ENCODE peak calls at places on chromosome 5, in eight cellular contexts. Z is kidney, V is pancreas, H is cardiac muscle cell, Y is tibial artery, L is upper lobe of right lung, M is Panc1, J is A549. C is an unnamed sample.

GRCh38 chr5:173764321-173765029 is 123.7 kb upstream of the CPEB4 start:
- DNase-seq in H (peak; percentile 95), M (peak; percentile 88), V (peak; percentile 80), Y (peak; percentile 82), L (peak; percentile 87), J (peak; percentile 95), Z (peak; percentile 94), C (peak; percentile 91)

GRCh38 chr5:129399069-129399468 is 61.0 kb upstream of the ADAMTS19 start:
- DNase-seq in M (no peak), J (no peak), V (no peak), H (no peak), Y (no peak), L (no peak), Z (no peak), C (no peak)

GRCh38 chr5:177334155-177334551 is 17.3 kb downstream of the LMAN2 start:
- DNase-seq in H (no peak), L (no peak), Z (peak; percentile 66), M (no peak), Y (no peak), V (no peak), J (no peak), C (no peak)

GRCh38 chr5:53481887-53482716 is 1.7 kb downstream of the FST start:
- DNase-seq in V (peak; percentile 87), J (peak; percentile 64), Y (peak; percentile 77), L (peak; percentile 95), Z (peak; percentile 93), H (peak; percentile 90), M (no peak), C (peak; percentile 89)

GRCh38 chr5:105508519-105508918 is 1945.9 kb upstream of the NUDT12 start:
- DNase-seq in V (no peak), L (no peak), Z (no peak), M (no peak), Y (no peak), H (no peak), J (no peak), C (no peak)

GRCh38 chr5:40796487-40796889 is 1.7 kb downstream of the PRKAA1 start:
- DNase-seq in J (peak; percentile 24), L (no peak), M (no peak), Z (no peak), V (no peak), Y (no peak), H (peak; percentile 86), C (no peak)

GRCh38 chr5:126868961-126869451 is 92.1 kb downstream of the LMNB1 start:
- DNase-seq in M (no peak), H (peak; percentile 65), L (no peak), Y (no peak), Z (no peak), V (no peak), J (no peak), C (no peak)

GRCh38 chr5:97998946-97999345 is 774.5 kb upstream of the RGMB start:
- DNase-seq in Z (no peak), L (no peak), H (peak; percentile 7), Y (no peak), M (no peak), J (no peak), V (no peak), C (no peak)

GRCh38 chr5:16644301-16644889 is 27.6 kb upstream of the RETREG1 start:
- DNase-seq in M (no peak), Y (no peak), V (no peak), Z (no peak), L (no peak), J (no peak), H (no peak), C (no peak)

GRCh38 chr5:179549973-179550510 is 312 bp upstream of the RUFY1 start:
- DNase-seq in H (no peak), Y (peak; percentile 62), L (no peak), M (no peak), Z (no peak), V (no peak), J (no peak), C (no peak)

GRCh38 chr5:155883966-155884555 is 442.9 kb upstream of the SGCD start:
- DNase-seq in H (no peak), Z (no peak), L (no peak), V (no peak), M (no peak), J (peak; percentile 25), Y (no peak), C (no peak)

GRCh38 chr5:110963495-110963894 is 108.0 kb upstream of the TSLP start:
- DNase-seq in Y (no peak), L (no peak), M (no peak), J (no peak), Z (no peak), H (no peak), V (no peak), C (no peak)

GRCh38 chr5:177531209-177531940 is 14.6 kb upstream of the DDX41 start:
- DNase-seq in Z (no peak), M (no peak), J (no peak), L (no peak), Y (no peak), H (no peak), V (peak; percentile 50), C (peak; percentile 58)

GRCh38 chr5:94893404-94894145 is 275.1 kb downstream of the SLF1 start:
- DNase-seq in J (peak; percentile 12), Z (no peak), V (no peak), H (peak; percentile 28), L (no peak), Y (no peak), M (no peak), C (no peak)

GRCh38 chr5:158812381-158812780 is 287.3 kb downstream of the EBF1 start:
- DNase-seq in L (no peak), H (peak; percentile 9), J (no peak), Y (no peak), Z (no peak), M (no peak), V (no peak), C (peak; percentile 73)

GRCh38 chr5:94017579-94017978 is 276.2 kb upstream of the POU5F2 start:
- DNase-seq in H (peak; percentile 11), Y (no peak), L (no peak), V (no peak), M (no peak), Z (no peak), J (no peak), C (no peak)

GRCh38 chr5:115586525-115587146 is 15.6 kb downstream of the TICAM2 start:
- DNase-seq in M (no peak), L (no peak), Y (no peak), Z (no peak), J (peak; percentile 18), H (peak; percentile 58), V (no peak), C (no peak)

GRCh38 chr5:170625221-170626165 is 121.7 kb downstream of the KCNIP1 start:
- DNase-seq in M (no peak), L (peak; percentile 28), Y (no peak), H (no peak), J (no peak), V (no peak), Z (no peak), C (peak; percentile 34)

GRCh38 chr5:160511280-160511929 is 89.8 kb downstream of the PTTG1 start:
- DNase-seq in V (no peak), H (no peak), J (no peak), M (no peak), Z (no peak), Y (no peak), L (no peak), C (no peak)

GRCh38 chr5:88734191-88734640 is 148.8 kb downstream of the MEF2C start:
- DNase-seq in L (no peak), J (no peak), H (peak; percentile 18), Y (peak; percentile 33), Z (no peak), M (no peak), V (no peak), C (no peak)

GRCh38 chr5:172622091-172623046 is 18.7 kb upstream of the NEURL1B start:
- DNase-seq in H (no peak), M (no peak), Z (peak; percentile 51), L (no peak), Y (no peak), V (no peak), J (no peak), C (no peak)

GRCh38 chr5:148805323-148806290 is 20.8 kb upstream of the ADRB2 start:
- DNase-seq in Y (no peak), V (no peak), J (no peak), M (no peak), L (no peak), Z (no peak), H (no peak), C (no peak)

GRCh38 chr5:9339206-9339818 is 206.6 kb downstream of the SEMA5A start:
- DNase-seq in Y (no peak), Z (no peak), V (no peak), H (no peak), J (peak; percentile 32), M (no peak), L (no peak), C (no peak)
- TF ChIP-seq CTCF in Y (no peak), Z (no peak), V (no peak), H (peak; percentile 49), J (no peak), M (peak; percentile 41), L (no peak), C (no peak)

DNA sequence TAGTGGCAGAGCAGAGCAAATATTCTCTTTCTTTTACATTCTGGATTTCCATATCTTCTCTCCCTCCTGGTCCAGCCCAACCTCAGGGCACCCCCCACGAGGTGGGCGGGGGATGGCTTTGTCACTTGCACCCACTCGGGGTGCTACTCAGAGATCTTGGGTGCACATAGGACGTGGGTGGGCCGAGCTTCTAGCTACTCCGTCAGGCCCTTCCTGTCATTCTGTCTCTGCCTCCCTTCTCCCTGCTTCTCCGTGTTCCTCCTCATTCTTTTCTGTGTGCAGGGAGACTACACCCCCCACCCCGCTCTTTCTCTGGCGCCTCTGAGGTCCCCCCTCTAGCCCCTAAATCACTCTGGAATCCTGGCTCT is 19.5 kb downstream of the PCDHGC5 start:
- DNase-seq in L (no peak), Z (no peak), J (no peak), Y (no peak), H (no peak), V (no peak), M (no peak), C (no peak)
- H3K27ac ChIP-seq in L (peak overlapping the region; percentile 74), Z (peak overlapping the region; percentile 49), J (peak overlapping the region; percentile 25), Y (peak overlapping the region; percentile 91), H (peak overlapping the region; percentile 61), V (no peak overlapping the region), M (no peak overlapping the region), C (peak overlapping the region; percentile 86)

DNA sequence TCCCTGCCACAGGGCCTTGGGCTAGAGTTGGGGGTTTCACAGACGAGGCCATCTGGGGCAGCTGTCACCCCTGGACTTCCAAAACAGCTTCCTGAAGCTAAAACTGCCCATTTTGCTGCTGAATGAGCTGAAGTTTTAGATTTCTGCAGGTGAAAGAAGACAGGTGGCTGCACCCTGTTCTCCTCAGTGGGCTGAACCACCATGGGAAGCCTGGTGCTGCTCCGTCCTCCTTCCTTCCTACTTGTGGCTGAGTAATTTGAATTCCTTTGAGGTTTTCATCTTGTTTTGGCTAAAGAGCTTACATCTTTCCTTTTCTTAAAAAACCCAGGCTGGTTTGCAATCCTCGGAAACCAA is 5.3 kb downstream of the NKD2 start:
- DNase-seq in V (no peak), J (no peak), L (no peak), Z (no peak), Y (no peak), M (no peak), H (no peak), C (peak; percentile 26)
- H3K4me1 ChIP-seq in V (peaks cover 4% of the 10 kb centered on the region), J (peaks cover 16% of the 10 kb centered on the region), L (peaks cover 9% of the 10 kb centered on the region), Z (no peaks in the 10 kb centered on the region), Y (peaks cover 13% of the 10 kb centered on the region), M (peaks cover 14% of the 10 kb centered on the region), H (peaks cover 2% of the 10 kb centered on the region), C (no peaks in the 10 kb centered on the region)

DNA sequence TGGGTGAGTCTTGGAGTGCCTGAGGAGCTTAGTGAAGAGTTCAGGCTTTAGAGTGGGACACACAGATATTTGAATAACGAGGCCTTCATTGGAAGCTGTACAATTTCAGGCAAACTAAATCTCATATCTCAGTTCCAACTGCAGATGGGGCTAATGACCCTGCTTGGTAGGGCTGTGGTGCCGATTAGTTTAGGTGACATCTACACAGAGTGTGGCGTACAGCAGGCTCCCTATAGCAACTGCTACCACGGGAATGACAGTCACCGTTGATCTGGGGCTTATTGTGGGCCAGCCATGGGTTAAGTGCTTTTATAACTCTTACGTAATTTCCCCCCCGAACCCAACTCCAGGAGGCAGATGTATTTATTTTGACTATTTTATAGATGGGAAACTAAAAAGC is 70.8 kb downstream of the FAT2 start:
- DNase-seq in L (no peak), Y (no peak), Z (no peak), V (no peak), J (peak; percentile 5), M (no peak), H (no peak), C (no peak)
- TF ChIP-seq CTCF in L (no peak), Y (no peak), Z (no peak), V (no peak), J (no peak), M (peak; percentile 22), H (no peak), C (no peak)